ENCODE peak calls at places on chromosomes 11 and 22, in ten cellular contexts. A, H, G, F, Y, K, Z, E, S and T are unnamed samples.

GRCh38 chr11:68049509-68050370 is 10.9 kb downstream of the TCIRG1 start:
- DNase-seq in A (no peak), H (no peak), G (no peak), F (no peak), Y (no peak), K (no peak), Z (no peak), E (no peak), S (no peak), T (no peak)

GRCh38 chr22:20093437-20093836 is 13.4 kb downstream of the DGCR8 start:
- DNase-seq in A (no peak), H (no peak), G (no peak), F (no peak), Y (no peak), K (no peak), Z (peak), E (no peak), S (no peak), T (no peak)

GRCh38 chr22:23117890-23118646 is 23.7 kb downstream of the RSPH14 start:
- DNase-seq in A (no peak), H (no peak), G (no peak), F (no peak), Y (no peak), K (no peak), Z (no peak), E (no peak), S (no peak), T (no peak)

GRCh38 chr11:2570841-2571597 is 126.2 kb downstream of the KCNQ1 start:
- DNase-seq in A (no peak), H (no peak), G (no peak), F (peak), Y (no peak), K (no peak), Z (no peak), E (no peak), S (no peak), T (no peak)

GRCh38 chr22:44191036-44191454 is 10.3 kb downstream of the PARVG start:
- DNase-seq in A (no peak), H (no peak), G (no peak), F (no peak), Y (peak), K (no peak), Z (no peak), E (no peak), S (no peak), T (no peak)

GRCh38 chr22:21734540-21735197 is 925 bp downstream of the YPEL1 start:
- DNase-seq in A (no peak), H (peak), G (no peak), F (no peak), Y (no peak), K (no peak), Z (no peak), E (no peak), S (no peak), T (no peak)

GRCh38 chr11:34860034-34860433 is 56.1 kb downstream of the APIP start:
- DNase-seq in A (no peak), H (no peak), G (peak), F (no peak), Y (no peak), K (no peak), Z (no peak), E (no peak), S (no peak), T (no peak)

GRCh38 chr11:125110506-125110905 is 920 bp downstream of the TMEM218 start:
- DNase-seq in A (no peak), H (peak), G (no peak), F (no peak), Y (no peak), K (no peak), Z (no peak), E (no peak), S (no peak), T (no peak)

GRCh38 chr11:123535401-123535800 is 105.3 kb downstream of the GRAMD1B start:
- DNase-seq in A (no peak), H (no peak), G (no peak), F (no peak), Y (peak), K (no peak), Z (no peak), E (no peak), S (no peak), T (no peak)

GRCh38 chr22:22037740-22038139 is 55.2 kb upstream of the TOP3B start:
- DNase-seq in A (peak), H (no peak), G (peak), F (no peak), Y (peak), K (no peak), Z (no peak), E (no peak), S (no peak), T (peak)

GRCh38 chr22:27775087-27775697 is 26.4 kb downstream of the MN1 start:
- DNase-seq in A (peak), H (no peak), G (no peak), F (no peak), Y (peak), K (no peak), Z (no peak), E (no peak), S (no peak), T (no peak)

GRCh38 chr11:66586136-66586535 is 6.7 kb downstream of the CCDC87 start:
- DNase-seq in A (no peak), H (no peak), G (no peak), F (no peak), Y (no peak), K (no peak), Z (no peak), E (no peak), S (no peak), T (no peak)

GRCh38 chr22:49959782-49960158 is 802 bp upstream of the PIM3 start:
- DNase-seq in A (no peak), H (no peak), G (no peak), F (no peak), Y (no peak), K (peak), Z (no peak), E (peak), S (no peak), T (no peak)

GRCh38 chr11:33179431-33179830 is 18.2 kb upstream of the CSTF3 start:
- DNase-seq in A (no peak), H (no peak), G (no peak), F (no peak), Y (no peak), K (no peak), Z (no peak), E (no peak), S (no peak), T (peak)

GRCh38 chr11:47797633-47798032 is 30.5 kb upstream of the FNBP4 start:
- DNase-seq in A (peak), H (no peak), G (peak), F (no peak), Y (peak), K (no peak), Z (no peak), E (no peak), S (peak), T (peak)

GRCh38 chr11:71499546-71499945 is 27.5 kb upstream of the KRTAP5-7 start:
- DNase-seq in A (no peak), H (no peak), G (no peak), F (no peak), Y (no peak), K (no peak), Z (no peak), E (no peak), S (no peak), T (no peak)

GRCh38 chr22:23522642-23523251 is 57.3 kb downstream of the IGLL1 start:
- DNase-seq in A (peak), H (no peak), G (peak), F (no peak), Y (peak), K (no peak), Z (no peak), E (no peak), S (no peak), T (peak)

GRCh38 chr11:70696076-70696475 is 297.7 kb downstream of the CTTN start:
- DNase-seq in A (no peak), H (no peak), G (no peak), F (no peak), Y (no peak), K (no peak), Z (no peak), E (no peak), S (no peak), T (no peak)

GRCh38 chr22:38954414-38955043 is 2.9 kb upstream of the APOBEC3A start:
- DNase-seq in A (no peak), H (no peak), G (no peak), F (no peak), Y (no peak), K (no peak), Z (no peak), E (no peak), S (no peak), T (no peak)

DNA sequence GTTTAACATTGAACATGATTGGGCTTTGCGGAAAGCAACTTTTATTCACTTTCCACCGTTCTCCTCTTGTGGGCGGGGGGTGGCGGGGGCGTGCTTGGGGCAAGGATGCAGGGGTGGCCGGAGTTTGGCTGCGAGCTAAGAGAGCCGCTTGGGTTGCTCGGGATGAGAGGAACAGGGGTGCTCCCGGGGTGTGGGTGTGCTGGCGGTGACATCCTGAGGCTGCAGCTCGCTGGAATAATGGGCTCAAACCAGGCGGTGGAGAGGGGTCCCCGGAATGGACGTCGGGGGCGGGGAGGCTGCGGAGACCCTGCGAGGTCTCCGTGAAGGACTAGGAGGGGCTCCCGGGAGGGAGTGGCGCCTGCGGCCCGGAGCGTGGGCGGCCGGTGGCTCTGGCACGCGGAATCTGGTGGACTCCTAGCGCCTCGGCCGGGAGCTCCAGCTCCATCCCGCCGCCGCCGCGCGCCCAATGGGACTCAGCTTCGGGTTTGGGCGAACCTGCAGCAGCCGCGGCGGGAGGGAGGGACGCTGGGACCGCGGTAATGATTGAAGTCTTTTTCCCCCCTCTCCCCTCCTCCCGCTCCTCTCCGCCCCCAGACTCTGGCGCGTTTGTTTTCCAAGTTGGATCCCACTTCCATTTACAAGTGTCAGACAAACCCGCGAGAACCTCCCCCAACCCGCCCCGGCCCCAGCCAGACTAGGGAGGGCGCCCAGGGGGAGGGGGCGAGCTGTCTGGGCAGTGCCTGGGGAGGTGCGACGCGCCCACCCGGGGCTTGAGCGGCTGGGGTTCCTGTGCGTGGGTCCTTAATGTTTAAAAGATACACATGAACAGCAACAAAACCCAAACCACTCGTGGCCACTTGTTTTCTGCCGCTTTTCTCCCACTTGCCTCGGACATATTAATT is 2.0 kb downstream of the FAT3 start:
- DNase-seq in A (no peak), H (no peak), G (no peak), F (no peak), Y (no peak), K (no peak), Z (no peak), E (no peak), S (no peak), T (no peak)
- H3K4me3 ChIP-seq in A (no peak), H (no peak), G (peak), F (peak), Y (no peak), K (peak), Z (peak), E (peak), S (peak), T (peak)

DNA sequence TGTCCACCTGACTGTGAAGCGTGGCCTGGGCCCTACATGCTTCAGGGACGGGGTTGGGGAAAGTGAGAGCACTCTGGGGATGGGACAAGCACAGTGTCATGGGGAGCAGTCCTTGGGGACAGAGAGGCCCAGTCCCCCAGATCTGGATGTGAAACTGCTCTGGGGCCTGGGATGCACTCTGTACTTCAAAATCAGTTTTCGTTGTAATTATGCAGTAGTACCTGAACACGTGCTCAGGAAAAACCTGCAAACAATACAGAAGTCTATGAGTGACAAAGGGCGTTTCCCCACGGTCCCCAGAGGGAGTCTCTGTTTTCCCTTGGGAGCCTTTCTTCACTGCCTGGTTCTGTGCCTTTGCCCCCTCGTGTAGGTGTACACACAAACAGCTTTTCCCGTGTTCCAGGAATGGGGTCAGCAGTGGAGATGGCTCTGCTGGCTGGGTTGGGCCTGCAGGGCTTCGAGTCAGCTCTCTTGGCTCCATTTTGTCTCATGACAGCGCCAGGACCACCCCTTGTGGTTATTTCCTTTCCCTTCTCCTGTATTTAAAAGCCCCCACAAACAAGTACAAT is 5.2 kb upstream of the TNFRSF13C start:
- DNase-seq in A (no peak), H (peak), G (no peak), F (no peak), Y (no peak), K (no peak), Z (no peak), E (no peak), S (no peak), T (no peak)
- TF ChIP-seq CTCF in A (no peak), H (no peak), G (no peak), F (no peak), Y (no peak), K (no peak), Z (no peak), E (no peak), S (no peak), T (no peak)

GRCh38 chr22:36781656-36782627 is 6.0 kb upstream of the IFT27 start:
- DNase-seq in A (peak), H (peak), G (peak), F (peak), Y (peak), K (peak), Z (peak), E (peak), S (peak), T (peak)
- H3K4me3 ChIP-seq in A (no peak), H (no peak), G (no peak), F (no peak), Y (no peak), K (no peak), Z (no peak), E (no peak), S (no peak), T (no peak)

GRCh38 chr11:79152511-79152910 is 288.3 kb downstream of the TENM4 start:
- DNase-seq in A (no peak), H (no peak), G (no peak), F (no peak), Y (peak), K (no peak), Z (no peak), E (no peak), S (peak), T (no peak)
- TF ChIP-seq CTCF in A (no peak), H (no peak), G (no peak), F (no peak), Y (no peak), K (no peak), Z (no peak), E (no peak), S (no peak), T (no peak)

DNA sequence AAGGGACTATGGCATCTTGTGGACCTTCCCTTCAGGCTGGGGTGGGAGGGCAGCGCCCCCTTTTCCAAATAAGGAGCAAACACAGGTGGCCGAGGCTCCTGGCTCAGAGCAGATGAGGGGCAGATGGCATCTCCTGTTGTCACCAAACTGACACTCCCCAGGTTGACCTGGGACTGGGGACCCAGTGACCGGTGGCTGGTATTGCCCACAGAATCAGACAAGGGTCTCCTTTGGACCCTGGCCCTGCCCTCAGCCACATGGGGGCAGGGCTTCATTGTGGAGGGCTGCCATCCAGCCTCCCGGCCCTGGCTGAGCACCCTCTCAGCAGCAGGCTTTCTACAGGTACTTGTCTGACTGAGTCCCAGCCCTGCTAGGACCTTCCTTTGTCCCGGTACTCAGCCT is 842 bp upstream of the SIGIRR start:
- DNase-seq in A (no peak), H (no peak), G (no peak), F (no peak), Y (no peak), K (no peak), Z (no peak), E (peak), S (no peak), T (no peak)
- H3K4me3 ChIP-seq in A (no peak), H (no peak), G (no peak), F (no peak), Y (no peak), K (no peak), Z (peak), E (peak), S (no peak), T (no peak)